ENCODE peak calls at places on chromosomes 5 and 9, in four cellular contexts. M is adrenal gland, P is A549, G is Peyer's patch. U is an unnamed sample.

GRCh38 chr5:126673477-126673876 is 72.7 kb downstream of the PHAX start:
- DNase-seq in M (no peak), P (no peak), G (no peak), U (no peak)

GRCh38 chr5:1522601-1523479 is 920 bp downstream of the LPCAT1 start:
- DNase-seq in M (peak), P (no peak), G (no peak), U (peak)

GRCh38 chr5:43140286-43140685 is 19.6 kb downstream of the ZNF131 start:
- DNase-seq in M (no peak), P (no peak), G (no peak), U (no peak)

GRCh38 chr5:83475540-83476469 is 4.3 kb downstream of the VCAN start:
- DNase-seq in M (no peak), P (no peak), G (no peak), U (no peak)

GRCh38 chr9:37953775-37954437 is 50.0 kb upstream of the SLC25A51 start:
- DNase-seq in M (peak), P (peak), G (no peak), U (no peak)

GRCh38 chr5:65855758-65856157 is 70.6 kb upstream of the ERBIN start:
- DNase-seq in M (no peak), P (no peak), G (no peak), U (no peak)

GRCh38 chr9:86714976-86715375 is 232.3 kb downstream of the GAS1 start:
- DNase-seq in M (no peak), P (no peak), G (no peak), U (no peak)

GRCh38 chr5:53642006-53642405 is 81.6 kb downstream of the NDUFS4 start:
- DNase-seq in M (no peak), P (no peak), G (no peak), U (no peak)

GRCh38 chr5:75716715-75717081 is 539 bp downstream of the POC5 start:
- DNase-seq in M (no peak), P (no peak), G (no peak), U (no peak)

GRCh38 chr5:36177715-36178556 is 26.0 kb downstream of the SKP2 start:
- DNase-seq in M (peak), P (peak), G (no peak), U (no peak)

GRCh38 chr5:1255081-1255561 is 29.9 kb downstream of the SLC6A18 start:
- DNase-seq in M (no peak), P (no peak), G (peak), U (no peak)

GRCh38 chr5:56326770-56327169 is 93.6 kb upstream of the ANKRD55 start:
- DNase-seq in M (no peak), P (no peak), G (no peak), U (no peak)

GRCh38 chr9:4435197-4435596 is 55.1 kb upstream of the SLC1A1 start:
- DNase-seq in M (no peak), P (no peak), G (no peak), U (no peak)

GRCh38 chr5:32711693-32712462 is 757 bp downstream of the NPR3 start:
- DNase-seq in M (peak), P (peak), G (no peak), U (no peak)

GRCh38 chr5:138438724-138439536 is at the start of gene REEP2:
- DNase-seq in M (peak), P (peak), G (peak), U (no peak)

GRCh38 chr9:69379250-69379982 is 54.4 kb downstream of the ENTREP1 start:
- DNase-seq in M (peak), P (no peak), G (no peak), U (no peak)

GRCh38 chr5:72598461-72599433 is 91.5 kb upstream of the ZNF366 start:
- DNase-seq in M (no peak), P (no peak), G (peak), U (no peak)

GRCh38 chr9:81266674-81267073 is 422.7 kb downstream of the TLE1 start:
- DNase-seq in M (no peak), P (no peak), G (no peak), U (no peak)

GRCh38 chr5:118293378-118293777 is 695.0 kb downstream of the DTWD2 start:
- DNase-seq in M (no peak), P (no peak), G (no peak), U (no peak)

GRCh38 chr9:14438232-14438966 is 124.5 kb upstream of the NFIB start:
- DNase-seq in M (no peak), P (no peak), G (no peak), U (no peak)

GRCh38 chr5:126631920-126632319 is 31.2 kb downstream of the PHAX start:
- DNase-seq in M (no peak), P (no peak), G (no peak), U (no peak)

GRCh38 chr5:56175028-56175427 is 58.1 kb downstream of the ANKRD55 start:
- DNase-seq in M (no peak), P (no peak), G (no peak), U (no peak)

GRCh38 chr5:135072357-135073247 is 38.6 kb upstream of the PITX1 start:
- DNase-seq in M (no peak), P (no peak), G (no peak), U (no peak)

GRCh38 chr5:139277171-139277570 is 16.4 kb upstream of the MATR3 start:
- DNase-seq in M (no peak), P (no peak), G (no peak), U (no peak)

GRCh38 chr9:135476981-135477380 is 2.6 kb upstream of the PPP1R26 start:
- DNase-seq in M (no peak), P (no peak), G (no peak), U (no peak)

GRCh38 chr9:114344188-114344566 is 14.5 kb downstream of the ORM2 start:
- DNase-seq in M (no peak), P (no peak), G (no peak), U (no peak)

GRCh38 chr9:114344692-114345091 is 15.0 kb downstream of the ORM2 start:
- DNase-seq in M (no peak), P (no peak), G (no peak), U (no peak)

GRCh38 chr9:114346146-114346545 is 16.5 kb downstream of the ORM2 start:
- DNase-seq in M (peak), P (no peak), G (no peak), U (no peak)

GRCh38 chr9:114343471-114344187 is 14.0 kb downstream of the ORM2 start:
- DNase-seq in M (no peak), P (no peak), G (no peak), U (no peak)

DNA sequence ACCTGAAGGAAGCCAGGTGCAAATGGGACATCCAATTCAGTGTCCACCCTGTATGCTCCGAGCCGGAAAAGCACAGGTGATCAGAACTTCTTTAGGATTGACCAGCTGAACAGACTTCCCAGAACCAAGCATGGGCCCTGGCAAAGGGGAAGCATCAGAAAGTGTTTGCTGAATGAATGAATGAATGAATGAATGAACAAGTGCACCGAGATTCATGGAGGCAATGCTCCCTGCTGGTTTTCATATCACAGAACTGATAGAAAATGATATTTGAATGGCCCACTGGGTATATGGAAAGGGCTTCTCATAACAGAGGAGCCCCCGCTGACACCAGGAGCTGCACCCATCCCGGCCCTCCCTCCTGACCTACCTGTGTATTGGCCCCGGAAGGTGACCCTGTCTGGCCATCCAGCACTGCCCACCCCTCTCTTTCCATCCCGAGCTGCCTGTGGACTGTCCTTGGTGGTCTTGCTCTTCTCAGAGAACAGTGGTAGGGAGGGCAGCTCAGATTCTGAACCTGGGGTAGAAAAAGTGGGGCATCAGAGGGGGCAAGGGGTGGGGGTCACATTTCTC is 15.9 kb downstream of the ORM2 start:
- DNase-seq in M (no peak), P (no peak), G (no peak), U (no peak)
- TF ChIP-seq POLR2A in M (no peak), P (no peak), G (no peak), U (no peak)

GRCh38 chr5:146015001-146015400 is 78.6 kb downstream of the SH3RF2 start:
- DNase-seq in M (no peak), P (no peak), G (no peak), U (no peak)
- H3K27ac ChIP-seq in M (no peak), P (no peak), G (no peak), U (no peak)

DNA sequence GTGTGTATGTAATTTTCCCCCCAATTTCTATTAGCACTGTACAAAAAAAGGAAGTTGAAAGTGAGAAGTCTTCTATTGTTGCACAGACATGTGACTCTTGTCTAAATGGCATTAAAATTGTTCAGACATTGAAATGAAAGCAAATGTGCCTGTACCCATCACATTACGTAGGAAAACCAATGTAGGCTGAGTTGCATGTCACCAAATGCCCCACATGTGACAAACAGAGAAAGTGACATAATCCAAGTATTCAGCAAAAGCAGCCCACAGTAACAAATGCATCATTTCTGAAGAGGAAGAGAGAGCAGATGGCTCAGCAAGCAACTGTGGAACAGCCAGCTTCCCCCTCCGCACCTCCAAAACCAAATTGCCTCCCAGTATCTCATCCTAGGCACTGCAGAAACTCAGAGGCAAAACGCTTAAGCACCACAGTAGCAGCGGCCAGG is 161.5 kb upstream of the NR4A3 start:
- DNase-seq in M (no peak), P (no peak), G (peak), U (peak)
- TF ChIP-seq POLR2A in M (no peak), P (no peak), G (no peak), U (no peak)

DNA sequence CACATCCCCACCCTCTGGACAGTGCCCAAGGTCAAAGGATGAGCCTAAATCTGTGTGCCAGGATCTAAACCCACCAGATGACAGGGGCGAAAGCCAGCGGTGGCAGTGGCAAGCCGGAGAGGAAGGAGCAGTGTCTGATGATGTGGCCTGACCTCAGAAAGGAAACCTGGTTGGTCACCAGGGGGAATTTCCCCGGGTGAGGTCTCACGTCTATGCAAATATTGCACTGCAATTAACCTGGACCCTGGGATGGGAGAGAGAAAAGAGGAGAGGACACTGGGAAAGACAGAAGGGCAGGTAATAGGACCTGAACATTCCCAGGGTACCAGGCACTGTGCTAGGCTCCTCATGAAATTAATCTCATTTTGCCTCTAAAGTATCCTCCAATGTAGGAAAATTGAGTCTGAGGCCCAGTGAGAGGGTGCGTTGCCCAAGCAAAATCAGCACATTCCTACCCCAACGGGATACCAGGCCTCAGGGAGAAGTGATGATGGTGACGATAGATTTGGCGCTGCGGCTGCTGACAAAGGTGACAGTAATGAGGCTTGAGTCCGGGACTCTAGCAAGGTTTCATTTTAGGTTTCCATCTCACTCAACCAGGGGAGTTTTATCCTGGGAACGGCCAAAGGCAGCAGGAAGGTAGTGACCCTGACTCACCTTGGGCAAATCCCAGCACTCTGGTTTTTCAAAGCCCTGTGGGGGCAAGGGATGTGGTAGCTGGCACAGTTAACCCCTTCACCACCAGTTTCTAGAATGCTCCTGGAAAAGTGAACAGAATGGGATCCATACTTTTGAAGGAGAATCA is 13.4 kb upstream of the TNIP1 start:
- DNase-seq in M (no peak), P (peak), G (peak), U (no peak)
- H3K27ac ChIP-seq in M (peak), P (peak), G (peak), U (peak)

GRCh38 chr5:95726811-95727763 is 4.0 kb upstream of the RHOBTB3 start:
- DNase-seq in M (no peak), P (no peak), G (no peak), U (no peak)

GRCh38 chr5:95727764-95728191 is 3.4 kb upstream of the RHOBTB3 start:
- DNase-seq in M (no peak), P (no peak), G (no peak), U (no peak)

GRCh38 chr5:95729115-95730010 is 1.8 kb upstream of the RHOBTB3 start:
- DNase-seq in M (no peak), P (no peak), G (no peak), U (no peak)

GRCh38 chr5:95730011-95730700 is 980 bp upstream of the RHOBTB3 start:
- DNase-seq in M (no peak), P (no peak), G (no peak), U (no peak)

GRCh38 chr5:95728494-95729114 is 2.5 kb upstream of the RHOBTB3 start:
- DNase-seq in M (no peak), P (no peak), G (no peak), U (no peak)
- TF ChIP-seq POLR2A in M (no peak), P (no peak), G (no peak), U (no peak)

GRCh38 chr9:129802833-129803678 is at the start of gene TOR1B:
- DNase-seq in M (peak), P (peak), G (peak), U (peak)
- H3K27ac ChIP-seq in M (peak), P (peak), G (peak), U (peak)

U was measured in tibial nerve.